ENCODE peak calls at places on chromosomes 11 and 22, in eight cellular contexts. J, E, U, N, W, H, L and A are unnamed samples.

GRCh38 chr22:21921184-21921721 is 31.4 kb downstream of the PPM1F start:
- DNase-seq in J (no peak), E (no peak), H (no peak), W (no peak), L (no peak), U (no peak), N (no peak), A (no peak)

GRCh38 chr11:126742582-126742981 is 258.0 kb downstream of the KIRREL3 start:
- DNase-seq in N (no peak), H (no peak), L (no peak), W (no peak), J (no peak), E (no peak), U (no peak), A (no peak)

GRCh38 chr11:63504933-63505586 is 824 bp upstream of the LGALS12 start:
- DNase-seq in W (no peak), U (peak), J (no peak), L (no peak), E (peak), H (peak), N (peak), A (no peak)

GRCh38 chr11:70581991-70582885 is 183.9 kb downstream of the CTTN start:
- DNase-seq in W (no peak), H (no peak), J (no peak), U (no peak), N (no peak), E (no peak), L (no peak), A (no peak)

GRCh38 chr11:77345621-77346020 is 44.1 kb upstream of the GDPD4 start:
- DNase-seq in J (no peak), H (peak), E (peak), L (no peak), W (no peak), N (no peak), U (no peak), A (no peak)

GRCh38 chr11:20712912-20713311 is 43.5 kb downstream of the NELL1 start:
- DNase-seq in E (no peak), W (no peak), U (no peak), N (no peak), J (no peak), H (no peak), L (no peak), A (no peak)

GRCh38 chr22:19524170-19525115 is at the start of gene CLDN5:
- DNase-seq in N (peak), L (no peak), J (no peak), W (no peak), H (no peak), U (no peak), E (peak), A (peak)

GRCh38 chr22:23029521-23030228 is 40.6 kb upstream of the GNAZ start:
- DNase-seq in L (no peak), U (no peak), H (no peak), W (no peak), E (no peak), J (no peak), N (no peak), A (no peak)

GRCh38 chr11:104073950-104074349 is 37.5 kb downstream of the DDI1 start:
- DNase-seq in J (no peak), H (peak), L (no peak), E (no peak), U (no peak), N (no peak), W (peak), A (no peak)

GRCh38 chr22:46754826-46755225 is 7.6 kb upstream of the TBC1D22A start:
- DNase-seq in E (no peak), N (no peak), J (no peak), L (no peak), H (no peak), W (no peak), U (no peak), A (no peak)

GRCh38 chr22:26648761-26649363 is 8.5 kb upstream of the MIAT start:
- DNase-seq in U (no peak), W (no peak), H (no peak), J (no peak), L (no peak), N (no peak), E (peak), A (no peak)

GRCh38 chr11:47099213-47099917 is 77.3 kb downstream of the ARFGAP2 start:
- DNase-seq in J (no peak), N (no peak), H (peak), W (no peak), E (peak), U (no peak), L (no peak), A (no peak)

GRCh38 chr11:119371778-119372182 is 9.7 kb downstream of the USP2 start:
- DNase-seq in L (no peak), E (no peak), J (no peak), H (no peak), U (peak), N (no peak), W (peak), A (no peak)

GRCh38 chr11:69040581-69041260 is 8.0 kb upstream of the TPCN2 start:
- DNase-seq in U (no peak), L (no peak), H (peak), W (no peak), E (peak), J (no peak), N (no peak), A (no peak)

GRCh38 chr11:125496465-125496817 is 376 bp upstream of the FEZ1 start:
- DNase-seq in J (no peak), W (no peak), L (no peak), U (no peak), E (no peak), H (no peak), N (no peak), A (no peak)

GRCh38 chr22:19818264-19819208 is 36.1 kb downstream of the GNB1L start:
- DNase-seq in W (no peak), L (no peak), U (no peak), J (no peak), E (no peak), H (no peak), N (no peak), A (peak)

GRCh38 chr11:111285205-111286079 is 12.9 kb upstream of the POU2AF3 start:
- DNase-seq in J (no peak), N (no peak), U (no peak), L (peak), E (no peak), H (peak), W (no peak), A (no peak)

GRCh38 chr11:6237271-6237670 is 1.6 kb upstream of the CNGA4 start:
- DNase-seq in N (no peak), H (no peak), U (no peak), W (no peak), J (no peak), L (no peak), E (no peak), A (no peak)

GRCh38 chr11:6240691-6241285 is 1.9 kb downstream of the CNGA4 start:
- DNase-seq in N (no peak), L (no peak), E (no peak), W (no peak), U (no peak), H (no peak), J (no peak), A (no peak)

GRCh38 chr11:6237903-6238302 is 986 bp upstream of the CNGA4 start:
- DNase-seq in N (no peak), W (no peak), H (no peak), U (no peak), L (no peak), J (no peak), E (no peak), A (no peak)

GRCh38 chr11:6240139-6240538 is 1.2 kb downstream of the CNGA4 start:
- DNase-seq in N (no peak), U (no peak), E (no peak), W (no peak), J (no peak), H (no peak), L (no peak), A (no peak)

DNA sequence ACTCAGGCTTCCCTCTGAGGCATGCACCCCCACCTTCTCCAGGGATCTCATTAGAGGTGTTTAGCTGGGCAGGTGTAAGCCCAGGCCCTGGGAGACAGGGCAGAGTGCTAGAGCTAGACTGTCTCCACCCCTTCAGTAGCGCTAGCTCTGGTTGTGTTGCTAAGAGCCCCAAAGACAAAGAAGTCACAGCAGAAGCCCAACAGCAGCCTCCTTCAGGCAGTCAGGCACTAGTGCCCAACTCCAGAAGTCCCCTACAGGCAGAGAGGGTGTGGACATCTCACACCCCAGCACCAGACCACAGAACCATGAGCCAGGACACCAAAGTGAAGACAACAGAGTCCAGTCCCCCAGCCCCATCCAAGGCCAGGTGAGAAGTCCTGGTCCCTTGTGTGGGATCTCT is at the start of gene CNGA4:
- DNase-seq in J (no peak), E (no peak), H (no peak), N (no peak), W (no peak), L (no peak), U (no peak), A (no peak)
- TF ChIP-seq CTCF in J (no peak), E (no peak), H (no peak), N (no peak), W (no peak), L (no peak), U (no peak), A (no peak)

DNA sequence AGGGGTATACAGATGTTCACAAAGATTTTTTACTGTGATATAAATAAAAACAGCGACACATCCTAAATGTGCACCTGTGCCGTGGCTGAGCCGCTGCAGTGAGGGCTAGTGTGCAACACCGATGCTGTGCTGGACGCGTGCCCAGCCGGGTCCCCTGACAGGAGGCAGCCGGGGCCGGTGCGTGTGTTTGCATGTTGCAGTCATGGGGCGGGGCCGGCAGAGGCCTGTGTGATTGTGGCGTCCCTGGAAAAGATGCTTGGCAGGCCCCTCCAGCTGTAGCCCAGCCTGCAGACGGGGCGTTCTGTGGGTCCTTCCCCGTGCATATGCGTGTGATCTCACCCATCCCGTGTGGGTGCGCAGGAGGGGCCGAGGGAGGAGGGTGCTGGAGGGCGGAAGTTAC is 30.6 kb downstream of the MUC6 start:
- DNase-seq in U (peak), E (no peak), H (peak), W (no peak), J (no peak), N (peak), L (no peak), A (no peak)
- TF ChIP-seq CTCF in U (no peak), E (no peak), H (no peak), W (no peak), J (no peak), N (no peak), L (no peak), A (no peak)

GRCh38 chr22:35894464-35894878 is 134.2 kb downstream of the RBFOX2 start:
- DNase-seq in W (no peak), L (peak), E (no peak), U (no peak), H (no peak), J (no peak), N (no peak), A (no peak)

GRCh38 chr22:35892192-35892591 is 136.4 kb downstream of the RBFOX2 start:
- DNase-seq in E (peak), L (no peak), H (peak), U (no peak), N (no peak), J (no peak), W (peak), A (no peak)

GRCh38 chr22:35891442-35891841 is 137.2 kb downstream of the RBFOX2 start:
- DNase-seq in N (no peak), L (no peak), W (no peak), U (no peak), J (no peak), E (no peak), H (no peak), A (no peak)

GRCh38 chr22:35894937-35895708 is 133.5 kb downstream of the RBFOX2 start:
- DNase-seq in L (peak), J (no peak), H (peak), W (peak), E (peak), U (no peak), N (no peak), A (no peak)

DNA sequence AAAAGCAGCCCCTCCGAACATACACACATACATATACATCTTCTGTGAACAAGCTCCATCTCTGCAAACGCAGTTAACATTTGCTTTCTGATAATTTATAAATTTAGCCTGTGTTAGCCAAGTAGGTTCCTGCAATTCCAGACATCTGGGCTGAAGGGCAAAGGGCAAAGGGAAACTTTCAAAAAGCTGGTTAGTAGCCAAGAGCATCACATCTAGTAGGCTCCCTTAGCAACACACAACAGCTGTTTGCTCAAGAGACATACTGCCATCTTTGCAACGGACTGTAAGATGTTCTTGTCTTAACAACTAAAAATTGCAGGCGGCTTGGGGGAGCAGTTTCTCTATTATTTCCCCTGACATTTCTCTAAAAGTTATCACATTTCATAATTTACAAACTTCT is 134.9 kb downstream of the RBFOX2 start:
- DNase-seq in J (no peak), E (peak), H (peak), L (no peak), U (no peak), W (no peak), N (no peak), A (no peak)
- TF ChIP-seq CTCF in J (no peak), E (no peak), H (no peak), L (no peak), U (no peak), W (no peak), N (no peak), A (no peak)

DNA sequence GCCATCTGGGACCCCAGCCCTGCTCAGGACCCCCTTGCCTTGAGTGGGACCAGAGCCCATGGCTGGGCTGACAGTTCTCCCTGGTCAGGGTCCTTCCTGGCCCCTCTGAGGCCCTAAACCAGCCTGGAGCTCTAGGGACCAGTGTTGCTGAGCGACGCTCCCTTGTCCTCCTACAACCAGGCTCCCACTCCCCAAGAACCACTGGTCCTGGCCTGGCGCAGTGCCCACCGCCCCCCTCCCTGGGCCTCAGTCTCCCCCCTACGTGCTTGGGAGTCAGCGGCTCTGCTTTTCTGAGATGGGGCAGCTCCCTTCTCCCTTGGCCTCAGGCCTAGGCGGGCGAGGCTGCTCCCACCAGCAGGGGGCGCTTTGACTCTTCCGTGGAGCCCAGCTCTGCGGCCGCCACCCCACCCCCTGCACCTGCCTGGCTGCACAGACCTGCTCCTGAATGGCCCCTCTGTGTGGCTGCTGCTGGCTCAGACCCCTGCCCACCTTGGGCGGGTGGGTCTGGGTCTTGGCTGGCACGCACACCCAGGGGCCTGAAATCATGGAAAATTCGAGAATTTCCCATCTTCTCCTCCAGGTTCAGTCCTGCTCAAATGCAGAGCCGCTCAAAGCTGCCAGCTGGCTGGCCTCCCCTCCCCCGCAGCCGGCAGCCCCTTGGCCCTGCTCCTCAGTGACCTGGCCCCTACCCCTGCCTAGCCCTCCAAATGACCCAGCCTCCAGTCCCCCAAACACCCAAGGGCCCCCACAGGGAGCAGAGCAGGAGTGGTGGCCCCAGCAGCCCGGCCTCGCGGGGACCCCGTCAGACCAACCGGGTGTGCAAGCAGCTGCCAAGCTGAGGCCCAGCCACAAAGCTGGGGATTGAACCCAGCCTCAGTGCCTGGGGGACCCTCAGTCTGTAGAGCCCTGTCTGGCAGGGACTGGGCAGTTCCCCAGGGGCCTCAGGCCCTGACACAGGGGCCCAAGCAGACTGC is 9.1 kb downstream of the PRR33 start:
- DNase-seq in H (peak), W (peak), E (peak), J (peak), U (peak), N (peak), L (peak), A (peak)
- TF ChIP-seq CTCF in H (peak), W (peak), E (peak), J (peak), U (peak), N (peak), L (peak), A (peak)

GRCh38 chr11:15923169-15923568 is 433.2 kb downstream of the SOX6 start:
- DNase-seq in H (no peak), L (no peak), N (no peak), E (no peak), U (no peak), J (no peak), W (no peak), A (no peak)
- TF ChIP-seq CTCF in H (no peak), L (no peak), N (no peak), E (no peak), U (no peak), J (no peak), W (no peak), A (no peak)

DNA sequence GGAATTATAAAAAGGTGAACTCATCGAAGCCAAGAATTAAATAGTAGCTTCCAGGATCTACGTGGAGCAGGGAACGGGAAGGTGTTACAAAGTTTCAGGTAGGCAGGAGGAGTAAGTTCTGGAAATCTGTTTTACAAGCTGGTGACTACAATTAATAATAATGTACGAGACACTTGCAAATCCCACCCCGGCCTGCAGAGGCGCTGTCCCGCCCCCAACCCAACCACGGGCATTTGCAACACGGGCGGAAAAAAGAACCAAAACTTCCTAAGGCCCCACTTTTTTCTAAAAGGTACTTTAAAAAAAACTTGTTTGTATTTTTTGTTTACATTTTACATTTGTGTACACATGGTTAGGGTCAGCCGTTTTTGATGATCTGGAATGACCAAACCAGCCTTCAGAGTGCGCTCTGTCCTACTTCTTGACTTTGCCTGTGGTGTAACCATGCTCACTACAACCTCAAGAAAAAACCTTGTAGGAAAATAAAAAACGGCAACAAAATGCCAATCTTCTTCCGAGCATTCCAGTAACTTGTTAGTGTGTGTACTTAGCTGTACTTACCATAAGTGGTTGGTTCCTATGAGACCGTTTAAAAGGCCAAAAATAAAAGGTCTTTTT is 449.6 kb upstream of the B3GAT1 start:
- DNase-seq in H (no peak), W (no peak), U (no peak), J (no peak), L (no peak), N (no peak), E (no peak), A (no peak)
- TF ChIP-seq CTCF in H (no peak), W (peak), U (no peak), J (peak), L (no peak), N (no peak), E (no peak), A (peak)